ENCODE peak calls at places on chromosome 21, in six cellular contexts. One of them, this sample, is unnamed.

GRCh38 chr21:35470522-35470921 is 421.4 kb upstream of the RUNX1 start:
- DNase-seq in left ventricle myocardium inferior: no peak
- DNase-seq in heart right ventricle: no peak
- DNase-seq in Karpas-422: no peak
- DNase-seq in bronchial epithelial cell: no peak
- DNase-seq in IMR-90: no peak
- DNase-seq in this sample: no peak

GRCh38 chr21:45347048-45347711 is 57.8 kb upstream of the COL18A1 start:
- DNase-seq in left ventricle myocardium inferior: no peak
- DNase-seq in heart right ventricle: peak; percentile 11
- DNase-seq in bronchial epithelial cell: no peak
- DNase-seq in Karpas-422: no peak
- DNase-seq in IMR-90: no peak
- DNase-seq in this sample: no peak

GRCh38 chr21:28714795-28715464 is 277.7 kb downstream of the LTN1 start:
- DNase-seq in heart right ventricle: no peak
- DNase-seq in bronchial epithelial cell: no peak
- DNase-seq in IMR-90: peak; percentile 81
- DNase-seq in left ventricle myocardium inferior: no peak
- DNase-seq in Karpas-422: no peak
- DNase-seq in this sample: peak; percentile 88

GRCh38 chr21:27498025-27498424 is 531.1 kb upstream of the ADAMTS5 start:
- DNase-seq in IMR-90: peak; percentile 14
- DNase-seq in left ventricle myocardium inferior: no peak
- DNase-seq in heart right ventricle: no peak
- DNase-seq in Karpas-422: no peak
- DNase-seq in bronchial epithelial cell: peak; percentile 31
- DNase-seq in this sample: no peak

GRCh38 chr21:21921410-21922232 is 923.4 kb downstream of the NCAM2 start:
- DNase-seq in Karpas-422: peak; percentile 73
- DNase-seq in heart right ventricle: no peak
- DNase-seq in left ventricle myocardium inferior: no peak
- DNase-seq in IMR-90: peak; percentile 11
- DNase-seq in bronchial epithelial cell: peak; percentile 4
- DNase-seq in this sample: peak; percentile 10

GRCh38 chr21:28833609-28834008 is 159.1 kb downstream of the LTN1 start:
- DNase-seq in IMR-90: no peak
- DNase-seq in left ventricle myocardium inferior: no peak
- DNase-seq in bronchial epithelial cell: no peak
- DNase-seq in heart right ventricle: no peak
- DNase-seq in Karpas-422: no peak
- DNase-seq in this sample: no peak

GRCh38 chr21:44771896-44772525 is 29.6 kb downstream of the UBE2G2 start:
- DNase-seq in bronchial epithelial cell: no peak
- DNase-seq in left ventricle myocardium inferior: no peak
- DNase-seq in IMR-90: no peak
- DNase-seq in Karpas-422: no peak
- DNase-seq in heart right ventricle: no peak
- DNase-seq in this sample: no peak

GRCh38 chr21:38211321-38211720 is 45.5 kb upstream of the KCNJ15 start:
- DNase-seq in left ventricle myocardium inferior: no peak
- DNase-seq in Karpas-422: no peak
- DNase-seq in bronchial epithelial cell: no peak
- DNase-seq in IMR-90: no peak
- DNase-seq in heart right ventricle: no peak
- DNase-seq in this sample: no peak

GRCh38 chr21:22585558-22585957 is 1587.3 kb downstream of the NCAM2 start:
- DNase-seq in bronchial epithelial cell: no peak
- DNase-seq in heart right ventricle: no peak
- DNase-seq in Karpas-422: no peak
- DNase-seq in left ventricle myocardium inferior: no peak
- DNase-seq in IMR-90: no peak
- DNase-seq in this sample: no peak

GRCh38 chr21:16241500-16241963 is 511.8 kb downstream of the USP25 start:
- DNase-seq in heart right ventricle: no peak
- DNase-seq in bronchial epithelial cell: no peak
- DNase-seq in IMR-90: no peak
- DNase-seq in left ventricle myocardium inferior: no peak
- DNase-seq in Karpas-422: no peak
- DNase-seq in this sample: no peak

GRCh38 chr21:28832013-28832714 is 160.5 kb downstream of the LTN1 start:
- DNase-seq in heart right ventricle: no peak
- DNase-seq in bronchial epithelial cell: peak; percentile 92
- DNase-seq in Karpas-422: peak; percentile 38
- DNase-seq in IMR-90: peak; percentile 41
- DNase-seq in left ventricle myocardium inferior: no peak
- DNase-seq in this sample: peak; percentile 21

GRCh38 chr21:32322676-32323075 is 24.0 kb downstream of the MRAP start:
- DNase-seq in left ventricle myocardium inferior: no peak
- DNase-seq in Karpas-422: no peak
- DNase-seq in IMR-90: no peak
- DNase-seq in heart right ventricle: no peak
- DNase-seq in bronchial epithelial cell: no peak
- DNase-seq in this sample: no peak
- H3K36me3 ChIP-seq in left ventricle myocardium inferior: peaks cover 91% of the 10 kb centered on the region
- H3K36me3 ChIP-seq in Karpas-422: peaks cover 45% of the 10 kb centered on the region
- H3K36me3 ChIP-seq in IMR-90: peaks cover 66% of the 10 kb centered on the region
- H3K36me3 ChIP-seq in heart right ventricle: peaks cover 90% of the 10 kb centered on the region
- H3K36me3 ChIP-seq in bronchial epithelial cell: peaks cover 46% of the 10 kb centered on the region
- H3K36me3 ChIP-seq in this sample: peaks cover 70% of the 10 kb centered on the region

GRCh38 chr21:14683021-14683420 is 136.9 kb upstream of the SAMSN1 start:
- DNase-seq in bronchial epithelial cell: no peak
- DNase-seq in Karpas-422: no peak
- DNase-seq in left ventricle myocardium inferior: no peak
- DNase-seq in IMR-90: no peak
- DNase-seq in heart right ventricle: no peak
- DNase-seq in this sample: no peak
- H3K36me3 ChIP-seq in bronchial epithelial cell: no peaks in the 10 kb centered on the region
- H3K36me3 ChIP-seq in Karpas-422: no peaks in the 10 kb centered on the region
- H3K36me3 ChIP-seq in left ventricle myocardium inferior: no peaks in the 10 kb centered on the region
- H3K36me3 ChIP-seq in IMR-90: no peaks in the 10 kb centered on the region
- H3K36me3 ChIP-seq in heart right ventricle: no peaks in the 10 kb centered on the region
- H3K36me3 ChIP-seq in this sample: no peaks in the 10 kb centered on the region

GRCh38 chr21:42760977-42761751 is 107.7 kb downstream of the PDE9A start:
- DNase-seq in Karpas-422: no peak
- DNase-seq in heart right ventricle: no peak
- DNase-seq in IMR-90: no peak
- DNase-seq in left ventricle myocardium inferior: no peak
- DNase-seq in bronchial epithelial cell: no peak
- DNase-seq in this sample: no peak
- H3K36me3 ChIP-seq in Karpas-422: no peaks in the 10 kb centered on the region
- H3K36me3 ChIP-seq in heart right ventricle: peaks cover 3% of the 10 kb centered on the region
- H3K36me3 ChIP-seq in IMR-90: no peaks in the 10 kb centered on the region
- H3K36me3 ChIP-seq in left ventricle myocardium inferior: peaks cover 45% of the 10 kb centered on the region
- H3K36me3 ChIP-seq in bronchial epithelial cell: no peaks in the 10 kb centered on the region
- H3K36me3 ChIP-seq in this sample: no peaks in the 10 kb centered on the region

DNA sequence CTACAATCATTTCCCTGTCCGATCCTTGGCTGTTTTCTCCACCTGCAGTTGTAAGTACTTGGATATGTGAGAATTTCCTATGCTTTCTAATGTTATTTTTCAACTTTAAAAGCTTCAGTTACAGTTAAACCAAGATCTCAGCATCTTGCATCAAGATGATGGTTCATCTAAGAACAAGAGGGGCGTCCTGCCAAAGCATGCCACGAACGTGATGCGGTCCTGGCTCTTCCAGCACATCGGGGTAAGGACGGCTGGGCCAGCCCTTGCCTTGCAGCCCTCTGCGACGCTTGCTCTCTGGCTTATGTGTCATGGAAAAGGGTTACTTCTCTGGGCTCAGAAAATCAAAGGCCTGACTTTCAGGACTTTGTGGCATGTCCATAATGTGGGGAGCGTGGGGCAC is 46.8 kb downstream of the PKNOX1 start:
- DNase-seq in IMR-90: no peak
- DNase-seq in bronchial epithelial cell: no peak
- DNase-seq in heart right ventricle: no peak
- DNase-seq in left ventricle myocardium inferior: no peak
- DNase-seq in Karpas-422: no peak
- DNase-seq in this sample: no peak
- H3K36me3 ChIP-seq in IMR-90: peaks cover 54% of the 10 kb centered on the region
- H3K36me3 ChIP-seq in bronchial epithelial cell: peaks cover 13% of the 10 kb centered on the region
- H3K36me3 ChIP-seq in heart right ventricle: peaks cover 86% of the 10 kb centered on the region
- H3K36me3 ChIP-seq in left ventricle myocardium inferior: peaks cover 74% of the 10 kb centered on the region
- H3K36me3 ChIP-seq in Karpas-422: no peaks in the 10 kb centered on the region
- H3K36me3 ChIP-seq in this sample: peaks cover 5% of the 10 kb centered on the region

GRCh38 chr21:40070871-40071270 is 203.6 kb downstream of the PCP4 start:
- DNase-seq in heart right ventricle: no peak
- DNase-seq in bronchial epithelial cell: no peak
- DNase-seq in left ventricle myocardium inferior: no peak
- DNase-seq in IMR-90: no peak
- DNase-seq in Karpas-422: no peak
- DNase-seq in this sample: no peak
- H3K36me3 ChIP-seq in heart right ventricle: no peaks in the 10 kb centered on the region
- H3K36me3 ChIP-seq in bronchial epithelial cell: no peaks in the 10 kb centered on the region
- H3K36me3 ChIP-seq in left ventricle myocardium inferior: no peaks in the 10 kb centered on the region
- H3K36me3 ChIP-seq in IMR-90: no peaks in the 10 kb centered on the region
- H3K36me3 ChIP-seq in Karpas-422: no peaks in the 10 kb centered on the region
- H3K36me3 ChIP-seq in this sample: no peaks in the 10 kb centered on the region

DNA sequence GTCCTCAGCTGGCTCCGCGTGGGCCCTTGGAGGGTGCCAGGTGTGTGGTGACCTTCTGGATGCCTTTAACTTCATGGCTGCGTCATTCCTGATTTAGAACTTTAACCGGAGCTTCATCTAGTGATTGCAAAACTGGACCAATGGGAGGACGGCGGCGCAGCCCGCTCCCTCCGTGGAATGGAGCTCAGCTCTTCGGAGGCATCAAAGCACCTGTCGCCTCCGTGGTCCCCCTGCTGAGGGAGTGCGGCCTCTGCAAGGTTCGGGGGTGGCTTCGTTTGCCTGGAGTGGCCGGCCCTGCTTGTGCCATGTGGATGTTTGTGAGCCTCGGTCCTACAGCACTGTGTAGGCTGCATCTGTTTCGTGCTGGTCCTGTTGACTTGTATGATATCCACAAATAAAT is 14.2 kb downstream of the CSTB start:
- DNase-seq in bronchial epithelial cell: no peak
- DNase-seq in Karpas-422: no peak
- DNase-seq in left ventricle myocardium inferior: no peak
- DNase-seq in IMR-90: no peak
- DNase-seq in heart right ventricle: no peak
- DNase-seq in this sample: no peak
- H3K36me3 ChIP-seq in bronchial epithelial cell: peaks cover 11% of the 10 kb centered on the region
- H3K36me3 ChIP-seq in Karpas-422: no peaks in the 10 kb centered on the region
- H3K36me3 ChIP-seq in left ventricle myocardium inferior: peaks cover 38% of the 10 kb centered on the region
- H3K36me3 ChIP-seq in IMR-90: peaks cover 46% of the 10 kb centered on the region
- H3K36me3 ChIP-seq in heart right ventricle: peaks cover 64% of the 10 kb centered on the region
- H3K36me3 ChIP-seq in this sample: peaks cover 6% of the 10 kb centered on the region

GRCh38 chr21:42760361-42760970 is 107.0 kb downstream of the PDE9A start:
- DNase-seq in bronchial epithelial cell: no peak
- DNase-seq in IMR-90: no peak
- DNase-seq in left ventricle myocardium inferior: no peak
- DNase-seq in Karpas-422: no peak
- DNase-seq in heart right ventricle: no peak
- DNase-seq in this sample: no peak
- H3K36me3 ChIP-seq in bronchial epithelial cell: no peaks in the 10 kb centered on the region
- H3K36me3 ChIP-seq in IMR-90: no peaks in the 10 kb centered on the region
- H3K36me3 ChIP-seq in left ventricle myocardium inferior: peaks cover 38% of the 10 kb centered on the region
- H3K36me3 ChIP-seq in Karpas-422: no peaks in the 10 kb centered on the region
- H3K36me3 ChIP-seq in heart right ventricle: no peaks in the 10 kb centered on the region
- H3K36me3 ChIP-seq in this sample: no peaks in the 10 kb centered on the region

This sample was measured in astrocyte.